ENCODE peak calls at places on chromosomes 16 and 17, in ten cellular contexts. P is GM23248; H is astrocyte of the spinal cord; T is A172; E is cardiac muscle cell; J is hepatocyte; R is right cardiac atrium; W is stimulated activated CD8-positive, alpha-beta memory T cell treated with anti-CD3 and anti-CD28 coated beads, Interleukin-7, amount 100 ng/mL, for 1 hour; F is left ventricle myocardium inferior; S is AML-193. C is an unnamed sample.

GRCh38 chr16:54974391-54974790 is 43.7 kb downstream of the IRX5 start:
- DNase-seq in T (no peak), S (no peak), J (no peak), P (no peak), H (no peak), E (no peak), F (no peak), R (no peak), W (no peak), C (no peak)

GRCh38 chr16:84976644-84977400 is 34.5 kb downstream of the ZDHHC7 start:
- DNase-seq in P (no peak), J (peak), H (peak), S (no peak), F (peak), E (no peak), W (no peak), T (no peak), R (peak), C (no peak)

GRCh38 chr16:5709889-5710288 is 612.3 kb upstream of the EEF2KMT start:
- DNase-seq in H (peak), J (peak), E (no peak), P (peak), R (no peak), T (no peak), W (no peak), S (no peak), F (no peak), C (no peak)

GRCh38 chr17:67248291-67248690 is 3.3 kb upstream of the HELZ start:
- DNase-seq in J (no peak), H (no peak), R (no peak), F (no peak), T (no peak), E (no peak), S (no peak), W (no peak), P (no peak), C (no peak)

GRCh38 chr16:4140652-4141051 is 24.4 kb upstream of the ADCY9 start:
- DNase-seq in W (no peak), H (peak), R (no peak), F (no peak), S (no peak), E (peak), T (peak), P (no peak), J (no peak), C (no peak)

GRCh38 chr16:84397090-84397489 is 28.8 kb downstream of the ATP2C2 start:
- DNase-seq in T (no peak), J (no peak), F (no peak), H (no peak), E (no peak), S (no peak), P (no peak), R (no peak), W (no peak), C (no peak)

GRCh38 chr17:30952645-30953393 is 18.0 kb upstream of the RNF135 start:
- DNase-seq in H (no peak), J (no peak), R (no peak), W (no peak), F (no peak), E (no peak), T (no peak), S (peak), P (no peak), C (no peak)

GRCh38 chr16:77890075-77890474 is 101.7 kb downstream of the VAT1L start:
- DNase-seq in R (no peak), F (no peak), J (no peak), H (no peak), S (no peak), E (no peak), P (no peak), W (no peak), T (no peak), C (no peak)

GRCh38 chr16:9225527-9226316 is 134.3 kb downstream of the HAPSTR1 start:
- DNase-seq in P (peak), W (no peak), E (peak), T (peak), R (no peak), F (no peak), J (peak), S (peak), H (no peak), C (no peak)

GRCh38 chr17:27569257-27569722 is 61.7 kb upstream of the LGALS9 start:
- DNase-seq in E (peak), T (no peak), W (peak), J (peak), S (peak), R (no peak), P (peak), F (no peak), H (no peak), C (no peak)

GRCh38 chr16:84136331-84137125 is 8.4 kb downstream of the HSDL1 start:
- DNase-seq in R (no peak), T (no peak), P (peak), E (no peak), F (no peak), H (peak), J (no peak), S (no peak), W (no peak), C (no peak)

GRCh38 chr17:38911081-38911730 is 14.2 kb upstream of the LASP1NB start:
- DNase-seq in P (no peak), R (no peak), E (no peak), F (no peak), J (no peak), W (no peak), S (no peak), H (no peak), T (no peak), C (no peak)

GRCh38 chr16:67199011-67199807 is at the start of gene ELMO3:
- DNase-seq in T (no peak), P (peak), R (no peak), J (peak), E (no peak), F (no peak), S (no peak), H (no peak), W (no peak), C (no peak)

GRCh38 chr16:86546638-86547013 is 8.4 kb downstream of the MTHFSD start:
- DNase-seq in E (no peak), P (no peak), W (no peak), H (no peak), R (no peak), J (no peak), F (no peak), S (no peak), T (no peak), C (no peak)